ENCODE peak calls at places on chromosomes 2 and 18, in four cellular contexts. B is vagina, S is HCT116, H is Karpas-422. R is an unnamed sample.
A peak's percentile ranks its signal among the peaks of the same experiment; 100 is the strongest.

GRCh38 chr2:74778381-74779371 is 55.3 kb upstream of the HK2 start:
- DNase-seq in B (no peak), S (no peak), H (no peak), R (peak; percentile 90)

GRCh38 chr2:40218679-40219078 is 233.2 kb downstream of the SLC8A1 start:
- DNase-seq in B (no peak), S (no peak), H (no peak), R (no peak)

GRCh38 chr2:157790780-157791179 is 85.3 kb downstream of the ACVR1 start:
- DNase-seq in B (no peak), S (no peak), H (no peak), R (no peak)

GRCh38 chr2:172888704-172889103 is 153.1 kb downstream of the RAPGEF4 start:
- DNase-seq in B (no peak), S (no peak), H (no peak), R (no peak)

GRCh38 chr18:21968334-21968733 is 201.1 kb upstream of the GATA6 start:
- DNase-seq in B (no peak), S (no peak), H (no peak), R (no peak)

GRCh38 chr2:95275151-95275515 is 884 bp downstream of the PROM2 start:
- DNase-seq in B (no peak), S (no peak), H (no peak), R (no peak)

GRCh38 chr18:78241535-78242306 is 737.9 kb upstream of the SALL3 start:
- DNase-seq in B (no peak), S (no peak), H (no peak), R (no peak)

GRCh38 chr18:47187721-47188120 is 11.6 kb upstream of the IER3IP1 start:
- DNase-seq in B (no peak), S (no peak), H (no peak), R (no peak)

GRCh38 chr2:238099709-238100048 is 461 bp upstream of the ESPNL start:
- DNase-seq in B (peak; percentile 71), S (no peak), H (no peak), R (no peak)

GRCh38 chr2:101121174-101121573 is 30.0 kb downstream of the TBC1D8 start:
- DNase-seq in B (no peak), S (no peak), H (no peak), R (no peak)
- H3K4me1 ChIP-seq in B (peaks cover 61% of the 10 kb centered on the region), S (peaks cover 80% of the 10 kb centered on the region), H (no peaks in the 10 kb centered on the region), R (peaks cover 11% of the 10 kb centered on the region)

GRCh38 chr18:76457957-76458356 is 37.1 kb downstream of the ZNF516 start:
- DNase-seq in B (no peak), S (no peak), H (no peak), R (no peak)

GRCh38 chr18:76459687-76460350 is 35.2 kb downstream of the ZNF516 start:
- DNase-seq in B (peak; percentile 90), S (peak; percentile 15), H (no peak), R (peak; percentile 20)

GRCh38 chr18:76460482-76460881 is 34.6 kb downstream of the ZNF516 start:
- DNase-seq in B (peak; percentile 86), S (no peak), H (no peak), R (no peak)

GRCh38 chr18:76458522-76459311 is 36.3 kb downstream of the ZNF516 start:
- DNase-seq in B (peak; percentile 80), S (no peak), H (no peak), R (no peak)

DNA sequence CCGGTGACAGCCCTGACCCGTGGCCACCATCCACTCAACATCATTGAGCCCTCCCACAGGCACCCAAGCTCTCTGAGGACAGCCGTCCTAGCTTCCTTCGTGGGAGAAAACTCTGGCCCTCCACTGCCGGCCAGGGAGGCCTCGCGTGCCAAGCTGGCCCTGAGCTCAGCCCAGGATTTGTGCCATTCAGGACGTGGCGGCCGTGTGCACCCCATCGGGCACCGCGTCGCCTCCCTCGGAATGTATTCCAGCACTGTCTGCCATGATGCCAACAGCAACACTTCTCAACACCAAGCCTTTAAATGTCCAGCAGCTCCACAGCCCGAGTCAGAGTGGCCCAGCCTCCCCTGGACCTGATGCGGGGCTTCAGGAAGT is 35.7 kb downstream of the ZNF516 start:
- DNase-seq in B (no peak), S (no peak), H (no peak), R (no peak)
- H3K4me1 ChIP-seq in B (peaks cover 61% of the 10 kb centered on the region), S (peaks cover 25% of the 10 kb centered on the region), H (peaks cover 60% of the 10 kb centered on the region), R (no peaks in the 10 kb centered on the region)

DNA sequence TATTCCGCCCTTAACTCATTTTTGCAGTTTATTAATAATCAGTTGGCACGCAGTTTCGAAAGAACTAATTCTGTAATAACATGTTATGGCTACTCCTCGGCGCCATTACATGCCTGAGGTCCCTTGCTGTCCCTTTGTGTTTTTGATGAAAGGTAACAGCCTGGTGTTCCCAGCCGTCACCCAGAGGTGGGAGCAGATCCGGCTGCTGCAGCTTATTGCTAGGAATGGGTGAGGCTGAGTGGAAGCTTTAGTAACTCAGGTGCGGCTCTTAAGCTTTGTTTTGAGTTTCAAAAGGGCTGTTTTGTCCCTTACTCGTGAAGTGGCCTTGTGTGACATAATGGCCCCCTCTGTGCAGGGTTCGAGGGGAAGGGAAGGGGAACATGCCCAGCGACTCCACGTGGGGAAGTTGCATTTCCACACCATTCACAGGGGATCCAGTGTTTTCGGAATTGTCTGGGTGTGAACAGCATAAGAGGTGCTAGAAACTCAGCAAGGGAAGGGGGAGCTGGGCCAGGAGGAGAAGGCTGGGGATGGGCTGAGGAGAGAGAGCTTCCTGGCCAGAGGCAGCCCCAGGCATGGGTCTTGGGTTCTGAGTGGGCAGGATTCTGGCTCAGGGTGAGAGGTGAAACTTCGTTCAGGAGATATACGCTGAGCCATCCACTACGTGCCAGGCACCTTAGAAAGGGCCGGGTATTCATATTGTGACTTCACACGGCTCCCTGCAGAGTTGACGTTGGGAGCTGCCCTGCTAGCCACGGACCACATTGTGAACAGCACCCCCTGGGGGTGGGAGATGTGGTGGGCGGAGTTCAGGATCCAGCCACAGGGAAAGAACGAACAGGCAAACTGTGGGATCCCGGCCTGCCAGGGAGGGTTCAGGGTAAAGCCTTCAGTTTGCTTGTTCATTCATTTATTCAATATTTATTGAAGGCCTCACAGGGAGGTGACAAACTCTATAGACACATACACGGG is 84.4 kb downstream of the TGOLN2 start:
- DNase-seq in B (no peak), S (no peak), H (peak; percentile 82), R (peak; percentile 78)
- H3K4me1 ChIP-seq in B (peaks cover 56% of the 10 kb centered on the region), S (peaks cover 5% of the 10 kb centered on the region), H (peaks cover 19% of the 10 kb centered on the region), R (peaks cover 37% of the 10 kb centered on the region)

GRCh38 chr2:201378496-201379397 is 21.6 kb upstream of the FLACC1 start:
- DNase-seq in B (no peak), S (no peak), H (no peak), R (no peak)

GRCh38 chr2:201377218-201377617 is 20.1 kb upstream of the FLACC1 start:
- DNase-seq in B (no peak), S (no peak), H (no peak), R (no peak)

GRCh38 chr2:201383156-201383555 is 26.0 kb upstream of the FLACC1 start:
- DNase-seq in B (no peak), S (no peak), H (no peak), R (no peak)
- H3K4me1 ChIP-seq in B (no peaks in the 10 kb centered on the region), S (peaks cover 5% of the 10 kb centered on the region), H (no peaks in the 10 kb centered on the region), R (no peaks in the 10 kb centered on the region)

DNA sequence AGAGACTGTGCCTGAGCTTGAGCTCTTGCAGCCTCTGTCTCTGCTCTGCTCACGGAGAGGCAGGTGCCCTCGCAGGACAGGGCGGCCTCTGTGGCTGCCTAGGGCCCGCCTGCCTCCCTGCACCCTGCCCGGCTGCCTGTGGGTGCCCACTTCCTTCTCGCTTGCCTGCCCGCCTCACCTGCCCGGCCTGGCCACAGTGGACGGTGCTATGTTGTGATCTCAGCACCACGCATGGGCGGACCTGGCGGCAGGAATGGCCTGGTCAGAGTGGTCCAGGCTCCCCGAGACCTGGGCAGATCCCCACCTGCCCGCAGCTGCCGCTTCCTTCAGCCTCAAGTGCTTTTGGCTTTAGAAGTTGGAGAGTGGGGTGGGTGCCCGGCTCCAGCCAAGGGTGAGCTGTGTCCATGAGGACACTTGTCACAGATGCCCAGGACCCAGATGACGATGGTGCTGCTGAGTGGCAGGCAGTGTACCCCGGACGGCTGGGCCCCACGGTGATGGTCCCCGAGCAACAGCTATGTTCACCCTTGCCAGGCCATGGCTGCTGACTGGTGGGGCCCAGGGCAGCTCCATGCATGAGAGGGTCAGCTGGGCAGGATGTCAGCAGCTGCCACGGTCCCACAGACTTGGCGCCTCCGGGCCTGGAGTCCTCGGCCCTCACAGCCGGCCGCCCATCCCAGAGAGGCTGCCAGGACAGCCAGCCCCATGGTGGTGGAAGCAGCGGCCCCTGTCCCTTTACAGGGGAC is 25.3 kb downstream of the RTP5 start:
- DNase-seq in B (no peak), S (no peak), H (no peak), R (peak; percentile 31)
- H3K4me1 ChIP-seq in B (peaks cover 61% of the 10 kb centered on the region), S (peaks cover 13% of the 10 kb centered on the region), H (no peaks in the 10 kb centered on the region), R (no peaks in the 10 kb centered on the region)

DNA sequence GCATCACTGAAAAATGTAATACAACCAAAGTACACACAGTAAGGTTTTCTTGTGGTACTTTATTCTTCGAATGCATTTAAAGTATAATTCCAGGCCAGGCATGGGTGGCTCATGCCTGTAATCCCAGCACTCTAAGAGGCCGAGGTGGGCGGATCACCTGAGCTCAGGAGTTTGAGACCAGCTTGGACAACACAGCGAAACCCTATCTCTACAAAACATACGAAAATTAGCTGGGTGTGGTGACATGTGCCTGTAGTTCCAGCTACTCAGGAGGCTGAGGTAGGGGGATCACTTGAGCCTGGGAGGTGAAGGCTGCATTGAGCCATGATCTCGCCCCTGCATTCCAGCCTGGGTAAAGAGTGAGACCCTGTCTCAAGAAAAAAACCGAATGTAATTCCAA is 3.9 kb upstream of the TTC39C start:
- DNase-seq in B (no peak), S (no peak), H (no peak), R (no peak)
- H3K4me1 ChIP-seq in B (no peaks in the 10 kb centered on the region), S (peaks cover 12% of the 10 kb centered on the region), H (peaks cover 15% of the 10 kb centered on the region), R (peaks cover under 1% of the 10 kb centered on the region)

GRCh38 chr2:39095624-39096023 is 25.2 kb downstream of the SOS1 start:
- DNase-seq in B (no peak), S (no peak), H (no peak), R (no peak)
- H3K4me1 ChIP-seq in B (peaks cover 47% of the 10 kb centered on the region), S (peaks cover 7% of the 10 kb centered on the region), H (peaks cover 67% of the 10 kb centered on the region), R (no peaks in the 10 kb centered on the region)

GRCh38 chr18:4125246-4125938 is 329.7 kb downstream of the DLGAP1 start:
- DNase-seq in B (no peak), S (no peak), H (no peak), R (peak; percentile 73)

GRCh38 chr18:4130734-4131719 is 324.1 kb downstream of the DLGAP1 start:
- DNase-seq in B (no peak), S (no peak), H (no peak), R (no peak)

GRCh38 chr18:4125939-4126250 is 329.2 kb downstream of the DLGAP1 start:
- DNase-seq in B (no peak), S (no peak), H (no peak), R (peak; percentile 40)

DNA sequence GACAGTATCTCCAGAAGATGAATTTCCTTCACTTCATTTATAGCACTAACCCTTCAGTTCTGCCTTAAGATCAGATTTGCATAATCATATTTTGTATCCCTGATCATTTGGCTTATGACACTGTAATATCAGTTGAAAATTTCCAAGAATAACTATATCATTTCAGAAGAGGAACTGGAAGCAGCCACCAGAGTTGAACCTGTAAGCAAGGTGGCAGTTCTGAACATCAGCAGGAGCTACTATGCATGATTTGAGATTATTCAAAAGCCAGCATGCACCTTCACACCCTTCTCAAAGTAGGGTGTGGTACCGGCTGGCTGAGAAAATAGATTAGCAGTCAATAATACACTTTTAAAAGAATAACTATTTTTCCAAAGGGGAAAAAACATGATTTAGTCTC is 328.2 kb downstream of the DLGAP1 start:
- DNase-seq in B (no peak), S (no peak), H (no peak), R (no peak)
- H3K4me1 ChIP-seq in B (no peaks in the 10 kb centered on the region), S (no peaks in the 10 kb centered on the region), H (peaks cover 5% of the 10 kb centered on the region), R (peaks cover 31% of the 10 kb centered on the region)

GRCh38 chr2:171088057-171088834 is 72.4 kb downstream of the TLK1 start:
- DNase-seq in B (no peak), S (no peak), H (no peak), R (no peak)
- H3K4me1 ChIP-seq in B (peaks cover 8% of the 10 kb centered on the region), S (no peaks in the 10 kb centered on the region), H (peaks cover 10% of the 10 kb centered on the region), R (no peaks in the 10 kb centered on the region)

R was measured in H9.